ENCODE peak calls at places on chromosomes 7 and 10, in four cellular contexts. M is A549, O is heart left ventricle, Q is K562. Z is an unnamed sample.

GRCh38 chr10:42951486-42952251 is 125.2 kb upstream of the RET start:
- DNase-seq in M (no peak), O (no peak), Q (no peak), Z (peak)

GRCh38 chr10:64507869-64508609 is 986.8 kb downstream of the REEP3 start:
- DNase-seq in M (no peak), O (no peak), Q (peak), Z (no peak)

GRCh38 chr7:106425017-106425719 is 140.4 kb upstream of the NAMPT start:
- DNase-seq in M (peak), O (peak), Q (no peak), Z (peak)

GRCh38 chr7:38561166-38561565 is 70.0 kb downstream of the AMPH start:
- DNase-seq in M (no peak), O (no peak), Q (no peak), Z (no peak)

GRCh38 chr10:123704812-123705211 is 38.7 kb downstream of the GPR26 start:
- DNase-seq in M (no peak), O (no peak), Q (no peak), Z (peak)

GRCh38 chr7:127876393-127876792 is 154.8 kb downstream of the LRRC4 start:
- DNase-seq in M (no peak), O (no peak), Q (no peak), Z (no peak)

GRCh38 chr7:80676404-80676803 is 38.0 kb downstream of the CD36 start:
- DNase-seq in M (no peak), O (no peak), Q (no peak), Z (no peak)

GRCh38 chr10:60846173-60846572 is 67.9 kb downstream of the CDK1 start:
- DNase-seq in M (peak), O (no peak), Q (no peak), Z (no peak)

GRCh38 chr10:92699518-92700272 is 9.9 kb downstream of the HHEX start:
- DNase-seq in M (peak), O (peak), Q (no peak), Z (no peak)

GRCh38 chr7:78765985-78766729 is 687.3 kb downstream of the MAGI2 start:
- DNase-seq in M (no peak), O (no peak), Q (no peak), Z (no peak)

GRCh38 chr7:114414151-114415053 is at the start of gene FOXP2:
- DNase-seq in M (peak), O (no peak), Q (no peak), Z (no peak)

GRCh38 chr7:5695037-5695708 is 86.3 kb downstream of the RNF216 start:
- DNase-seq in M (no peak), O (peak), Q (no peak), Z (no peak)

GRCh38 chr7:5693529-5693928 is 87.9 kb downstream of the RNF216 start:
- DNase-seq in M (peak), O (peak), Q (no peak), Z (no peak)

GRCh38 chr7:5692845-5693278 is 88.6 kb downstream of the RNF216 start:
- DNase-seq in M (peak), O (no peak), Q (no peak), Z (no peak)

GRCh38 chr7:5695709-5696345 is 85.6 kb downstream of the RNF216 start:
- DNase-seq in M (no peak), O (peak), Q (no peak), Z (no peak)

GRCh38 chr7:5694221-5694754 is 87.2 kb downstream of the RNF216 start:
- DNase-seq in M (no peak), O (no peak), Q (no peak), Z (no peak)
- H3K4me3 ChIP-seq in M (no peak), O (no peak), Q (no peak), Z (no peak)

GRCh38 chr10:29131952-29132820 is 156.7 kb upstream of the LYZL1 start:
- DNase-seq in M (no peak), O (peak), Q (peak), Z (no peak)

GRCh38 chr10:29132821-29133156 is 156.1 kb upstream of the LYZL1 start:
- DNase-seq in M (no peak), O (no peak), Q (peak), Z (no peak)

GRCh38 chr10:29127037-29127436 is 161.8 kb upstream of the LYZL1 start:
- DNase-seq in M (no peak), O (no peak), Q (no peak), Z (no peak)

GRCh38 chr10:29127731-29128130 is 161.1 kb upstream of the LYZL1 start:
- DNase-seq in M (no peak), O (no peak), Q (no peak), Z (no peak)

DNA sequence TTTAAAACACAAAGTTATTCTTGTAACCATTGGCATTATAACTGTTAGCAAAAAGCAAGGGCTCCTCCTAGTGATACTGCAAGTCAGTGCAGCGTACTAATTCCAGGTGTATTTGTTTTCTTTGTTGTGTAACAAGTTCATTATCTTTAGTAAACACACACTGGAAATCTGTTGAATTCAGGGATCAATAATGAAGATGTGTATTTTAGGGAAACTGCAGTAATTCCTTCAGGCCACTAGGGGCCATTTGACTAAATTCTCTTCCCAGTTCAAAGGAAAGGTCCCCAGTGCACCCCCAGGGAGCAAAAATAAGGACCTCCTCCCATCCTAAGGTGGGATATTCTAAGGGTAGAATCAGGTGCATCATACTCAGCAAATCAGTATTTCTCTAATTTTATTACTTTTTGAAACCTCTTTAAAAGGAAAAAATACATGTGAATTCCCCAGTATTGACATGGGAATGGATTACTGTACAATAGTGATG is 158.6 kb upstream of the LYZL1 start:
- DNase-seq in M (peak), O (no peak), Q (peak), Z (no peak)
- TF ChIP-seq CTCF in M (peak), O (peak), Q (peak), Z (no peak)

DNA sequence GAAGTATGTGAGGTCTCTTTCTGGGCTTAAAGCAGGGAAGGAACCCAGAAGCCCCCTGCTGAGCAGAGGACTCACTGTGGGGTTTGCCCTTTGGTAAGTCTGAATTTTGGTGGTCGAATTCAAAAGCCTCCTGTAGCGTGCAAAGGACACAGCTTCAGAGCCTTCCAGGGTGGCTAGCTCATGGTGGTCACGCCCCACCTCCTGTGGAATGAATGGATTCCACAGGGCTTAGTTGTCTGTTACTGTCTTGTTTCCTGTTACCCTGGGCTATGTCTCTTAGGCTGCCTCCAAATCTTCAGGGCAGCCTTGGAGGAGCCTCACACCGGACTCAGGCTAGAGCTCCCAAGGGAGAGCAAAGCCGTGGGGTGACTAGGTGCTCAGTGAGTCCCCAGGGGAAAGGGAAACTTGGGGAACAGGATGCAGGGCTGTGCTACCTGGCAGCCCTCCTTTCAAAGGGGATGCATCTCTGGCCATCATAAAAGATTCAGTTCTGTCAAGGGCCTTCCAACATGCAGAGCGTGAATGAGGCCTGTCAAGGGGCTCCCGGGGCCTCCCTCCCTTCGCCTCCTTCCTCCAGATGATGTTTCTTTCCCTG is 211.7 kb downstream of the CCSER2 start:
- DNase-seq in M (peak), O (no peak), Q (no peak), Z (no peak)
- TF ChIP-seq POLR2A in M (no peak), O (no peak), Q (no peak), Z (no peak)

GRCh38 chr10:48670978-48671913 is 13.4 kb upstream of the WDFY4 start:
- DNase-seq in M (no peak), O (no peak), Q (no peak), Z (no peak)

GRCh38 chr10:48671914-48672595 is 12.6 kb upstream of the WDFY4 start:
- DNase-seq in M (no peak), O (no peak), Q (no peak), Z (no peak)

GRCh38 chr10:48672596-48673255 is 11.9 kb upstream of the WDFY4 start:
- DNase-seq in M (no peak), O (no peak), Q (no peak), Z (no peak)

DNA sequence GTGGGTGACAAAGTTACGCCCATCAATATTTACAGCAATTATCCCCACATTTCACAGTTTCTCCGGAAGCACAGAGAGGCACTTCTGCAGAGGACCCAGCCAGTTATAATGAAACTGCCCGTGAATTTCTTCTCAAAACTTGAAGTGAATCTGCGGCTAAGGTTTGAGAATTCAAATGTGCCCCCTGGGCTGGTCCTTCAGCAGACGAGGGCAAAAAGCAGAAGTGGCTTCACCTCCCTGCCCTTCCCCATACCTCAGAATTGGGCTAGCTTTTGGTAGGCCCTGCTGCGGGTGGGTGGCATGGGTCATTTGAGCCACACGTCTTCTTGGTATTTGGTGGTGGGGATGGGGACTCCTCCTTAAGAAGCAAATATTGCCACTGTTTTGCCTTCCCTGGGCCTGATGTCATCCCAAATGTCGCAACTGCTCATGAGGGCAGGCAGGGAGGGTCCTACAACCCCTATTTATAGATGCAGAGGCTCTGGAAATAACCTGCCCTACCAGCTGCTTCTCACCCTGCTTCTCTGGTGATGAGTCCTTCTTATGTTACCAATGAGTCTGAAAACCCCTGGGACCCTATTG is 16.6 kb upstream of the WDFY4 start:
- DNase-seq in M (no peak), O (no peak), Q (no peak), Z (no peak)
- H3K4me3 ChIP-seq in M (no peak), O (no peak), Q (no peak), Z (no peak)